ENCODE peak calls at places on chromosomes 5 and 9, in five cellular contexts. R, H, B, Q and W are unnamed samples.

GRCh38 chr5:113140837-113141661 is 164.5 kb downstream of the DCP2 start:
- DNase-seq in R (no peak), H (no peak), B (no peak), Q (no peak), W (peak)

GRCh38 chr5:93072831-93073459 is 508.1 kb downstream of the NR2F1-AS1 start:
- DNase-seq in R (no peak), H (no peak), B (no peak), Q (no peak), W (no peak)

GRCh38 chr5:38608877-38609276 is 52.4 kb upstream of the LIFR start:
- DNase-seq in R (no peak), H (no peak), B (no peak), Q (no peak), W (no peak)

GRCh38 chr5:98872679-98873078 is 56.1 kb downstream of the CHD1 start:
- DNase-seq in R (no peak), H (no peak), B (no peak), Q (no peak), W (no peak)

GRCh38 chr5:96327728-96328127 is 105.3 kb downstream of the PCSK1 start:
- DNase-seq in R (no peak), H (no peak), B (no peak), Q (no peak), W (no peak)

GRCh38 chr9:135488527-135488926 is 8.9 kb downstream of the PPP1R26 start:
- DNase-seq in R (no peak), H (no peak), B (no peak), Q (no peak), W (no peak)

GRCh38 chr5:135458356-135458755 is 6.2 kb upstream of the TIFAB start:
- DNase-seq in R (no peak), H (no peak), B (no peak), Q (no peak), W (no peak)

GRCh38 chr9:112623198-112623597 is 94.7 kb downstream of the INIP start:
- DNase-seq in R (no peak), H (no peak), B (no peak), Q (no peak), W (no peak)

GRCh38 chr9:127788337-127789011 is 2.6 kb downstream of the CDK9 start:
- DNase-seq in R (no peak), H (no peak), B (no peak), Q (no peak), W (no peak)

GRCh38 chr9:90641868-90642558 is 611 bp downstream of the DIRAS2 start:
- DNase-seq in R (no peak), H (peak), B (no peak), Q (no peak), W (no peak)

GRCh38 chr9:73024601-73025034 is 71.8 kb upstream of the ALDH1A1 start:
- DNase-seq in R (no peak), H (no peak), B (no peak), Q (no peak), W (no peak)

GRCh38 chr9:113950195-113951031 is 74.3 kb downstream of the ZNF618 start:
- DNase-seq in R (no peak), H (no peak), B (no peak), Q (no peak), W (no peak)

GRCh38 chr5:116370886-116371285 is 203.7 kb downstream of the SEMA6A start:
- DNase-seq in R (no peak), H (no peak), B (no peak), Q (no peak), W (no peak)

GRCh38 chr9:19471737-19472648 is 63.2 kb downstream of the ACER2 start:
- DNase-seq in R (peak), H (peak), B (peak), Q (peak), W (peak)

GRCh38 chr9:130330202-130330601 is 64.6 kb downstream of the HMCN2 start:
- DNase-seq in R (no peak), H (no peak), B (no peak), Q (no peak), W (peak)

GRCh38 chr5:122500245-122501086 is 188.4 kb downstream of the SNCAIP start:
- DNase-seq in R (peak), H (peak), B (no peak), Q (no peak), W (peak)

GRCh38 chr5:134982230-134982629 is 14.5 kb downstream of the CATSPER3 start:
- DNase-seq in R (no peak), H (no peak), B (no peak), Q (no peak), W (no peak)

GRCh38 chr5:127186657-127187056 is 103.9 kb upstream of the MEGF10 start:
- DNase-seq in R (no peak), H (no peak), B (no peak), Q (no peak), W (no peak)

GRCh38 chr9:73775757-73776156 is 624.1 kb downstream of the ANXA1 start:
- DNase-seq in R (no peak), H (no peak), B (no peak), Q (no peak), W (no peak)

GRCh38 chr9:4553951-4554381 is 63.7 kb downstream of the SLC1A1 start:
- DNase-seq in R (peak), H (no peak), B (no peak), Q (no peak), W (no peak)

GRCh38 chr9:89602978-89603628 is 1.7 kb upstream of the GADD45G start:
- DNase-seq in R (peak), H (peak), B (peak), Q (peak), W (peak)

GRCh38 chr9:37626708-37627293 is 24.0 kb upstream of the FRMPD1 start:
- DNase-seq in R (no peak), H (no peak), B (no peak), Q (no peak), W (no peak)

GRCh38 chr5:141491323-141492167 is 2.7 kb downstream of the PCDHGC5 start:
- DNase-seq in R (no peak), H (peak), B (no peak), Q (no peak), W (no peak)
- H3K4me3 ChIP-seq in R (no peak), H (peak), B (peak), Q (no peak), W (no peak)

DNA sequence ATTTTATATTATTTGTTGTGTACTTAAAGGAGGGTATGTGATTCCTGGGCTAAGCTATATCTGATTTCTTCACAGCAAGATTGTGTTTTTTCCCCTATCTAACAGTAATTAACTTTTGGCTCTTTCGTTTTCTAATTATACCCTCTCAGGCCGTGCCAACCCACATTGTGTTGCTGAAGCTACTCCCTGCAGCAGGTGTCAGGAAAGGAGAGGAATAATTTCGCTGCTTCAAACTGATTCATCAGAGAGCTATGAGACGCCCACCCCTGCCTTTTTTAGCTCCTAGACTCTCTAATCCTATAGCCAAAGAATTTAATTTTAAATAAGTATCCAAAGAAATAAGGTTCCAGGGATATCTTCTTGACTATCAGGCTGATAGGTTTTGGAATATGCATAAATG is 3.8 kb downstream of the CAVIN4 start:
- DNase-seq in R (no peak), H (no peak), B (no peak), Q (no peak), W (no peak)
- H3K27ac ChIP-seq in R (no peak), H (no peak), B (peak), Q (no peak), W (peak)

DNA sequence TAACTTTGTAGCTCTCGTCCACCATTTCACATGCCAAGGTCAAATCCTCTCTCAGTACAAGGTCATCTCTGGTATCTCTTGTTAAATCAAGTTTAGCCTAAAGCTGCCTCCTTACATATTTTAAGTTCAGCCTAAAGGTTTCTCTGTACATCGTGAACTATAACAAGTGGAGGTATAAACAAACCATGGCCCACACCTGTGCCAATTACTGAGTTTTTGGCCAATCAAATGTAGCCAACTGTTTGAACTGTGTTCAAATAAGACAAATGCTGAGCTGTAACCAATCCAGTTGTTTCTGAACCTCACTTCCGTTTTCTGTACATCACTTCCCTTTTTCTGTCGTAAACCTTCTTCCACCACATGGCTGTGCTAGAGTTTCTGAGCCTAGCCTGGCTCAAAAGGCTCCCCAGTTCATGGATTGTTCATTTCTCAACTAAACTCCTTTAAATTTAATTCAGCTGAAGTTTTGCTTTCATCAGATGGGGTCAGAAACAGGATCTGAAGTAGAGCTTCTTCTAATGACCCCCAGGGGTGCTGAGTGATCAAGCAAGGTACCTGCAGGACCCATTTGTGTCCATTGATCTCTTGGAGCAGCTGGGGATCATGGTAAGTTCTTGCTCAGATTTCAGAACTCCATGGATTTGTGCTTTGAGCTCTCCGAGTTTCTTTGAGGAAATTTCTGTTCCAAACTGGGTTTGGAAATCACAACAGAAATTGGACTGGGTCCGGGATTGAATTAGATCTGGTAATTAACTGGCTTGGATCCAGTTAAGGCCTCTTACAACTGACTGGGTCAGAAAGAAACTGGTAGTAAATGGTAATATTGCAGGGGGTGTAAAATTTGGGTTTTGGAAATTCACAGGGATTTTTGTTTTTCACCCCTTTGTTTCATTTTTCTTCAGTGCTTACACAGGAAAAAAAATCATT is 11.0 kb upstream of the NANS start:
- DNase-seq in R (no peak), H (no peak), B (no peak), Q (no peak), W (peak)
- H3K4me3 ChIP-seq in R (no peak), H (no peak), B (no peak), Q (no peak), W (peak)

GRCh38 chr5:131281133-131281867 is 17.4 kb downstream of the CDC42SE2 start:
- DNase-seq in R (no peak), H (no peak), B (no peak), Q (no peak), W (no peak)
- H3K27ac ChIP-seq in R (peak), H (no peak), B (no peak), Q (peak), W (no peak)

GRCh38 chr9:99823392-99824377 is 2.0 kb downstream of the NR4A3 start:
- DNase-seq in R (peak), H (peak), B (peak), Q (peak), W (peak)
- H3K4me3 ChIP-seq in R (peak), H (peak), B (peak), Q (peak), W (peak)

GRCh38 chr9:87889065-87889881 is 6.6 kb downstream of the SPATA31E1 start:
- DNase-seq in R (no peak), H (no peak), B (no peak), Q (no peak), W (no peak)
- H3K27ac ChIP-seq in R (no peak), H (no peak), B (no peak), Q (no peak), W (no peak)

DNA sequence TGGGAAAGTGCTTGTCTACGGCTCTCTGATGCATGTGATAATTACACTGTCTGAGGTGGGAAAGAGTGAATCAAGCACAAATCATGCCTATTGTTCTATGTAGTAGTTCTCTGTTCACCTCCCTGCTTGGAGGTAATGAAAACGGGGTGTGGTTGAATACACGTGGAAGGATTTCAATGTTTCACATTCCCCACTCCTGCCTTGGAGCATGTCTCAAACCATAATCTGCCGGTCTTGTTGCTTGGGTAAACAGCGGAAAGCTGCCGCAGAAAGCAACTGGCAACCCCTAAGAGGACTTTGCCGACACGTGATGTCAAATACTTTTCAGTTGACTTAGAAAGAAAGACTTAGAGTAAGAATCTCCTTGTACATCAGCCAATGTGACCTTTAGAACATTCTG is 63.5 kb upstream of the MOCS2 start:
- DNase-seq in R (no peak), H (no peak), B (no peak), Q (peak), W (no peak)
- H3K4me3 ChIP-seq in R (no peak), H (no peak), B (no peak), Q (no peak), W (no peak)

GRCh38 chr5:54404568-54404967 is 50.9 kb upstream of the HSPB3 start:
- DNase-seq in R (peak), H (no peak), B (no peak), Q (no peak), W (no peak)
- H3K27ac ChIP-seq in R (peak), H (no peak), B (peak), Q (no peak), W (no peak)

GRCh38 chr5:168575391-168576372 is 3.5 kb downstream of the PANK3 start:
- DNase-seq in R (no peak), H (no peak), B (no peak), Q (no peak), W (no peak)
- H3K4me3 ChIP-seq in R (no peak), H (no peak), B (no peak), Q (no peak), W (no peak)

DNA sequence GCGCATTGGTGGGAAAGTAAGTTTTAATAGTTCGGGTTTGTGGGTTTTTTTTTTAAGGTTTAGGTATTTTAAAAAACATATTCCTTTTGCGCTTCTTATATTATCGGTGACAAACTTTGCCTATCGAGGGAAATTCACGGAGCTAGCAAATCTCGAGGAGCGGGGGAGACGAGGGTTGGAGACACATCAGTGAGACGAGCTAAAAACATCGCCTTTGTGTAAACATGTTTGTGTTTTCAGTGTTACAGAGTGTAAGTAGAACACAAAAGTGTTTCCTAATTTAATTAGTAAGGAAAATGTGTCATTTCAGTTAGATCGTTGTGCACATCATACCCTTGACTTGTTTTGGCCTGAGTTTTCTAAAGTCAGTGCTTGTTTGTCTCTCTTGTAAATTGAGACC is 945 bp downstream of the BTF3 start:
- DNase-seq in R (peak), H (no peak), B (no peak), Q (no peak), W (no peak)
- H3K27ac ChIP-seq in R (peak), H (no peak), B (peak), Q (peak), W (peak)